ENCODE peak calls at places on chromosome 22, in four cellular contexts. K is cardiac muscle cell, T is spleen, Y is psoas muscle. L is an unnamed sample.

GRCh38 chr22:49768961-49769690 is 58.5 kb downstream of the BRD1 start:
- DNase-seq in K (peak; percentile 83), Y (peak; percentile 87), T (peak; percentile 74), L (no peak)

GRCh38 chr22:39128508-39128907 is 24.0 kb downstream of the CBX7 start:
- DNase-seq in K (no peak), T (peak; percentile 56), Y (no peak), L (no peak)

GRCh38 chr22:39490135-39490798 is 11.8 kb upstream of the MIEF1 start:
- DNase-seq in T (peak; percentile 97), Y (peak; percentile 91), K (peak; percentile 79), L (peak; percentile 65)

GRCh38 chr22:44486538-44486937 is 11.5 kb downstream of the RTL6 start:
- DNase-seq in T (no peak), Y (no peak), K (peak; percentile 29), L (no peak)

GRCh38 chr22:42389137-42389536 is 43.1 kb downstream of the NFAM1 start:
- DNase-seq in K (no peak), Y (no peak), T (no peak), L (no peak)

GRCh38 chr22:40414838-40415505 is 44.6 kb downstream of the SGSM3 start:
- DNase-seq in Y (no peak), T (peak; percentile 85), K (no peak), L (no peak)

GRCh38 chr22:50112151-50113118 is 22.6 kb downstream of the MOV10L1 start:
- DNase-seq in T (no peak), K (peak; percentile 92), Y (no peak), L (peak; percentile 86)

GRCh38 chr22:49297871-49298721 is 529.6 kb downstream of the BRD1 start:
- DNase-seq in K (no peak), Y (no peak), T (peak; percentile 69), L (no peak)

GRCh38 chr22:49749885-49750510 is 77.7 kb downstream of the BRD1 start:
- DNase-seq in Y (no peak), K (no peak), T (no peak), L (no peak)

GRCh38 chr22:23389271-23390071 is 190.6 kb downstream of the IGLL1 start:
- DNase-seq in K (no peak), T (no peak), Y (no peak), L (no peak)

GRCh38 chr22:37485006-37485713 is 1.0 kb downstream of the MFNG start:
- DNase-seq in K (no peak), Y (peak; percentile 70), T (peak; percentile 92), L (no peak)

GRCh38 chr22:50027639-50028537 is 15.3 kb upstream of the IL17REL start:
- DNase-seq in Y (no peak), T (peak; percentile 73), K (no peak), L (no peak)

GRCh38 chr22:43465291-43466015 is 53.6 kb downstream of the MPPED1 start:
- DNase-seq in T (peak; percentile 64), K (no peak), Y (no peak), L (no peak)

DNA sequence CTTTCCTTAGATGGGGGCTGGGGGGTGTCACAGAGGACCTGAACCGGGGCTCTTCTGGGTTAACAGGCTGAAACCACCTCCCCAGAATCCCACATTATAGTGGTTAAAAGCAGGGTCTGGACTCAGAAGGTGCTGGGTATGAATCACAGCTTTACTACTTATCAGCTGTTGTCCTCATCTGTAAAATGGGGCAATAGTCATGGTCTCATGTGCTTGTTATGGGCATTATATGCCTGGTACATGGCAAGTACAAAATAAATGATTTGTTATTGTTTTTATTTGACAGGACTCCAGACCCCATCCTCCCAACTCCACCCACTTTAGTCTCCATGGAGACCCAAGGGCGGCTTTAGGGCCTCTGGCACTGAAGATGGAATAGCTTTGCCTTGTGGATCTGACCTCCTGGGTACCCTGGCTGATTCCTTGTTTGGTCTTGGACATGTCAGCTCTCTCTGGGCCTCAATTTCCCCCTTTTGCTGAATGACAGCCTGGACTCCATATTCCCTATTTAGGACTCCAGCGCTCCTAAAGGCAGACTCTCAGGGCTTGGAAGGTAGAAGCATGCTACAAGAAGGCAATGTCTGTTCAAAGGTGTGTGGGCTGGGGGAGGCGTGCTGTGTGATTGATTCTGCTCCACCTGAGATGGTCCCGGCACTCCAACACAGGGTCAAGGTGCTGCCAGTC is 812 bp upstream of the SMTN start:
- DNase-seq in Y (no peak), T (no peak), K (no peak), L (no peak)
- H3K27ac ChIP-seq in Y (peak overlapping the region; percentile 94), T (peak overlapping the region; percentile 64), K (peak overlapping the region; percentile 97), L (peak overlapping the region; percentile 91)

GRCh38 chr22:45999379-45999971 is 22.5 kb upstream of the WNT7B start:
- DNase-seq in K (no peak), Y (no peak), T (peak; percentile 56), L (no peak)

GRCh38 chr22:45998638-45999378 is 21.8 kb upstream of the WNT7B start:
- DNase-seq in Y (peak; percentile 48), K (no peak), T (peak; percentile 69), L (no peak)

GRCh38 chr22:45997077-45997774 is 20.3 kb upstream of the WNT7B start:
- DNase-seq in K (peak; percentile 99), Y (peak; percentile 96), T (peak; percentile 93), L (peak; percentile 94)

GRCh38 chr22:45996241-45997076 is 19.5 kb upstream of the WNT7B start:
- DNase-seq in T (peak; percentile 92), Y (peak; percentile 82), K (peak; percentile 69), L (peak; percentile 65)

GRCh38 chr22:45997775-45998637 is 21.0 kb upstream of the WNT7B start:
- DNase-seq in K (no peak), T (peak; percentile 78), Y (no peak), L (no peak)
- H3K4me3 ChIP-seq in K (no peak overlapping the region), T (no peak overlapping the region), Y (peak overlapping the region; percentile 7), L (no peak overlapping the region)

GRCh38 chr22:19472233-19472632 is 6.8 kb downstream of the UFD1 start:
- DNase-seq in K (no peak), Y (no peak), T (no peak), L (no peak)
- H3K36me3 ChIP-seq in K (peaks cover 34% of the 10 kb centered on the region), Y (peaks cover 20% of the 10 kb centered on the region), T (no peaks in the 10 kb centered on the region), L (peaks cover 36% of the 10 kb centered on the region)

GRCh38 chr22:29011200-29011867 is 50.3 kb downstream of the C22orf31 start:
- DNase-seq in K (no peak), Y (no peak), T (no peak), L (no peak)
- H3K27ac ChIP-seq in K (peak overlapping the region; percentile 64), Y (no peak overlapping the region), T (no peak overlapping the region), L (no peak overlapping the region)

DNA sequence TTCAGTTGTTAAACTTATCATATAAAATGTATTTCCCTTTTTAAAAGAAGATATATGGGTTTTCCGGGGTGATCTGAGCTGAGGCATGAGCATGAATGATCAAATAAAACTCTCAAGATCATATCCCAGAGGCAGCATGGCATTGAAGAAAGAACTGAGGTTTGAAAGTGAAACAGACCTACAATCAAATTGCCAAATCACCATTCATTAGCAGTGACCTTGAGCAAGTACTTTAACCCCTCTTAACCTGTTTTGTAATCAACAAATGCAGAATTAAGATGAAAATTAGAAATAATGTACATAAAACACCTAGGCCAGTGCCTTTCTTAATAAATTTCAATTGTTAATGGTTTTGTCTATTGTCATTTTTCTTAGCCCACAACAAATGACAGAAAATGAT is 116.0 kb downstream of the RBFOX2 start:
- DNase-seq in Y (no peak), K (no peak), T (no peak), L (no peak)
- H3K4me3 ChIP-seq in Y (no peak overlapping the region), K (no peak overlapping the region), T (no peak overlapping the region), L (no peak overlapping the region)

DNA sequence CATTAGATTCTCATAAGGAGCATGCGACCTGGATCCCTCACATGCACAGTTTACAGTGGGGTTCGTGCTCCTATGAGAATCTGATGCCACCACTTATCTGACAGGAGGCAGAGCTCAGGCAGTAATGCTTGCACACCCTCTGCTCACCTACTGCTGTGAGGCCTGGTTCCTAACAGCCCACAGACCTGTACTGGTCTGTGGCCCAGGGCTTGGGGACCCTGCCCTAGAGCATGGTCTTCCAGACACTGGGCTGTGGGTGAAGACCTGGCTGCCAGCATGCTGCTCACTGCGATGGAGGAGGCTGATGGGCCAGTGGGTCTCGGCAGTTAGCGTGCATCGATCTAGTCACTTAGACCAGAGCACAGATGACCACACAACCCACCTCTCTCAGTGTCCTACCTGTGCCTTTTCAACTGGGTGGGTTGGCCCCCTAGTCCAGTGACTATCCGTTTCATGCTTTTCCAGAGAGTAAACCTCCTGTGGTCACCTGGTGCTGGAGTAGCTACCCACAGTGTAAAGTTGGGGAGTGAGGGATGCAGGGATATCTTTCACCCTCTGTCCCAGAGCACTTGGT is 21.1 kb downstream of the MED15 start:
- DNase-seq in T (no peak), Y (no peak), K (no peak), L (no peak)
- H3K36me3 ChIP-seq in T (no peaks in the 10 kb centered on the region), Y (no peaks in the 10 kb centered on the region), K (peaks cover 4% of the 10 kb centered on the region), L (peaks cover 6% of the 10 kb centered on the region)

GRCh38 chr22:48254311-48254873 is 1491.9 kb downstream of the TBC1D22A start:
- DNase-seq in T (peak; percentile 40), Y (no peak), K (no peak), L (no peak)
- H3K27ac ChIP-seq in T (no peak overlapping the region), Y (no peak overlapping the region), K (no peak overlapping the region), L (no peak overlapping the region)

GRCh38 chr22:19524170-19525115 is at the start of gene CLDN5:
- DNase-seq in T (peak; percentile 76), Y (peak; percentile 74), K (peak; percentile 36), L (no peak)
- H3K4me3 ChIP-seq in T (peak within 1 kb of the TSS; percentile 45), Y (peak within 1 kb of the TSS; percentile 64), K (peak within 1 kb of the TSS; percentile 24), L (peak within 1 kb of the TSS; percentile 37)

DNA sequence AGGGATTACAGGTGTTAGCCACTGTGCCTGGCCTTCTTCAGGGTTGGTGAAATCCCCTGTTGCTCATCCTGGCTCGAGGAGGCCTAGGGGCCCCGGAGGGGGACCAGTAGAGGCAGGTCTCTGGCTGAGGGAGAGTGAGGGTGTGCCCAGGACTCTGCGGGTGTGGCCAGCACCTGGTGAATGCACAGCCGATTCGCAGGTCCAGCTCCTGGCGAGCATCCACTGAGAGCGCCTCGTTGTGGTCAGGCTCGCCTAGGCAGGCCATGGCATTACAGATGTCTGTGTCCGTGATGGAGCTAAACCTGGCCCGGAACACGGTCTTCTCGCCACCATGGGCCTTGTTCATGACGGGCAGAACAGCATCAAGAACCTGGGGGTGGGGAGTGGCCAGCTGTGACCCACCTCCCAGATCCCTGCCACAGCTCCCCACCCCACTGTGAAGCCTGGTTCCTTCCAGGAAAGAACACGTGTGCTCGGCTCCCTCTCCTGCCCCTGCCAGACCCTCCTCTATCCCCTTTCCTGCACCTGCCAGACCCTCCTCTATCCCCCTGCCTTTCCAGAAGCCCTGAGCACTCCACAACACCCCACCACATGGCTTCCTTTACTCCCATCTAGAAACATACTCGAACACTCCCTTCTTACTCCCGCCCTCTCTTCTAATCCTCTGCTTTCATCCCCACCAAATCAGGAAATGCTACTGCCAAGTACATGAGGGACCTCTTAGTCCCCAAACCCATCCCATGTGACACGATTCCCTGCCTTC is 12.4 kb downstream of the TOP3B start:
- DNase-seq in K (no peak), Y (no peak), T (no peak), L (no peak)
- H3K36me3 ChIP-seq in K (peaks cover 45% of the 10 kb centered on the region), Y (peaks cover 3% of the 10 kb centered on the region), T (no peaks in the 10 kb centered on the region), L (peaks cover 41% of the 10 kb centered on the region)

L was measured in astrocyte.